ENCODE peak calls at places on chromosomes 13 and 19, in seven cellular contexts. U, X, E, O, Y, R and H are unnamed samples.

GRCh38 chr19:49114630-49115363 is 627 bp downstream of the LIN7B start:
- DNase-seq in O (no peak), Y (peak; percentile 57), E (peak; percentile 78), U (peak; percentile 72), X (peak; percentile 90), R (peak; percentile 70), H (no peak)

GRCh38 chr19:46611791-46612190 is 10.7 kb downstream of the CALM3 start:
- DNase-seq in U (no peak), O (no peak), Y (no peak), X (no peak), R (peak; percentile 13), E (no peak), H (no peak)

GRCh38 chr19:41691268-41691970 is 3.3 kb upstream of the CEACAM7 start:
- DNase-seq in O (no peak), X (no peak), Y (no peak), R (no peak), E (no peak), U (peak; percentile 70), H (no peak)

GRCh38 chr19:13234518-13234917 is 84.3 kb downstream of the IER2 start:
- DNase-seq in Y (peak; percentile 51), E (peak; percentile 85), R (peak; percentile 18), U (peak; percentile 88), X (peak; percentile 44), O (no peak), H (no peak)

GRCh38 chr19:7759156-7759555 is 3.9 kb upstream of the CLEC4M start:
- DNase-seq in R (no peak), E (no peak), U (no peak), O (no peak), Y (no peak), X (no peak), H (no peak)

GRCh38 chr13:102704238-102704750 is 9.4 kb upstream of the METTL21C start:
- DNase-seq in E (no peak), R (no peak), U (no peak), O (no peak), X (no peak), Y (no peak), H (no peak)

GRCh38 chr13:45055902-45056648 is 64.2 kb upstream of the GTF2F2 start:
- DNase-seq in O (no peak), Y (no peak), X (no peak), R (no peak), U (no peak), E (no peak), H (peak; percentile 88)

GRCh38 chr13:40259899-40260298 is 406.5 kb downstream of the FOXO1 start:
- DNase-seq in O (no peak), E (no peak), R (no peak), U (no peak), X (no peak), Y (no peak), H (no peak)

GRCh38 chr13:29569253-29570057 is 26.0 kb downstream of the SLC7A1 start:
- DNase-seq in R (no peak), E (peak; percentile 80), Y (no peak), X (no peak), O (no peak), U (peak; percentile 66), H (no peak)

GRCh38 chr13:20401586-20401957 is 124.1 kb downstream of the CRYL1 start:
- DNase-seq in R (no peak), Y (no peak), O (no peak), X (no peak), U (no peak), E (no peak), H (no peak)

GRCh38 chr13:37701972-37702371 is 103.4 kb upstream of the POSTN start:
- DNase-seq in E (no peak), O (peak; percentile 87), Y (no peak), U (no peak), R (no peak), X (no peak), H (peak; percentile 43)

GRCh38 chr13:23949736-23950135 is 52.4 kb upstream of the C1QTNF9B start:
- DNase-seq in R (no peak), E (no peak), O (no peak), Y (no peak), U (no peak), X (no peak), H (no peak)

GRCh38 chr19:45137179-45137761 is 23.5 kb downstream of the NKPD1 start:
- DNase-seq in X (no peak), O (no peak), R (peak; percentile 70), E (no peak), Y (peak; percentile 55), U (no peak), H (peak; percentile 35)

GRCh38 chr19:29812080-29812880 is 489 bp downstream of the CCNE1 start:
- DNase-seq in E (peak; percentile 67), O (no peak), X (peak; percentile 28), R (peak; percentile 20), Y (no peak), U (peak; percentile 16), H (no peak)

GRCh38 chr19:38879400-38879751 is 1.3 kb upstream of the RINL start:
- DNase-seq in E (no peak), X (no peak), U (no peak), O (no peak), Y (no peak), R (no peak), H (no peak)

GRCh38 chr13:57874530-57874929 is 243.0 kb downstream of the PCDH17 start:
- DNase-seq in U (no peak), R (peak; percentile 21), X (peak; percentile 87), O (no peak), Y (no peak), E (no peak), H (no peak)

GRCh38 chr19:1259206-1259872 is 9.8 kb upstream of the CIRBP start:
- DNase-seq in O (no peak), X (no peak), R (peak; percentile 85), E (no peak), Y (peak; percentile 90), U (peak; percentile 87), H (no peak)

GRCh38 chr19:1258707-1259205 is 10.4 kb downstream of the MIDN start:
- DNase-seq in X (no peak), O (no peak), R (no peak), Y (no peak), U (no peak), E (no peak), H (no peak)

GRCh38 chr19:1260749-1261511 is 8.2 kb upstream of the CIRBP start:
- DNase-seq in Y (peak; percentile 95), R (peak; percentile 97), E (peak; percentile 97), U (peak; percentile 97), O (no peak), X (peak; percentile 98), H (peak; percentile 88)

GRCh38 chr19:1261512-1261862 is 7.6 kb upstream of the CIRBP start:
- DNase-seq in R (no peak), O (no peak), X (no peak), U (no peak), Y (no peak), E (no peak), H (no peak)

GRCh38 chr19:1259873-1260748 is 9.0 kb upstream of the CIRBP start:
- DNase-seq in X (no peak), Y (peak; percentile 74), R (no peak), E (no peak), O (no peak), U (peak; percentile 55), H (no peak)
- H3K4me3 ChIP-seq in X (peak overlapping the region; percentile 43), Y (peak overlapping the region; percentile 48), R (peak overlapping the region; percentile 75), E (no peak overlapping the region), O (peak overlapping the region; percentile 17), U (no peak overlapping the region), H (peak overlapping the region; percentile 6)

GRCh38 chr19:52590728-52591127 is 20.6 kb downstream of the ZNF701 start:
- DNase-seq in U (no peak), O (no peak), E (no peak), Y (no peak), R (no peak), X (no peak), H (no peak)

DNA sequence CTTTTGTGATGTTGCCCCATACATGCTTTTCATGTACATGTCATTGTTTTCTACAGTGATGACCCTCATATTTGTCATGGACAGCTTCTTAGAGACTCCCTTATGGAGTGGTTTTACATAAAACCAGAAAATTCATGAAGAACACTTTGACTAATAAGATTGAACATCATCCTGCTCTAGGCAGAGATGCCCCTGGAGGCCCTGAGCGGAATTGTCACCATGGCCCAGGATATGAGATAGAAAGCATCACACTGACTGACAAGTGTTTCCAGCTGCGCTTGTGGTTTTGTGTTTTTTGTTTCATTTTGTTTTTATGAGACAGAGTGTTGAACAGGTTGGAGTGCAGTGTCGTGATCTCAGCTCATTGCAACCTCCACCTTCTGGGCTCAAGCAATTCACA is 22.2 kb downstream of the ZNF701 start:
- DNase-seq in Y (no peak), U (no peak), R (no peak), X (no peak), E (no peak), O (no peak), H (no peak)
- TF ChIP-seq CTCF in Y (no peak), U (no peak), R (no peak), X (no peak), E (no peak), O (no peak), H (no peak)

GRCh38 chr13:113022391-113023216 is 53.6 kb downstream of the MCF2L start:
- DNase-seq in E (no peak), X (peak; percentile 75), O (no peak), Y (no peak), R (no peak), U (no peak), H (no peak)

GRCh38 chr13:113021391-113021790 is 52.4 kb downstream of the MCF2L start:
- DNase-seq in U (no peak), O (no peak), X (no peak), R (no peak), E (no peak), Y (no peak), H (no peak)

GRCh38 chr13:113020323-113021080 is 51.5 kb downstream of the MCF2L start:
- DNase-seq in Y (no peak), E (no peak), R (no peak), U (no peak), O (no peak), X (no peak), H (no peak)

GRCh38 chr13:113023217-113023597 is 54.2 kb downstream of the MCF2L start:
- DNase-seq in Y (no peak), O (no peak), X (peak; percentile 45), R (peak; percentile 36), E (no peak), U (no peak), H (no peak)

GRCh38 chr13:113021811-113022210 is 52.8 kb downstream of the MCF2L start:
- DNase-seq in O (no peak), Y (no peak), U (no peak), X (no peak), E (no peak), R (no peak), H (no peak)
- H3K4me3 ChIP-seq in O (no peak overlapping the region), Y (no peak overlapping the region), U (no peak overlapping the region), X (no peak overlapping the region), E (no peak overlapping the region), R (no peak overlapping the region), H (no peak overlapping the region)

DNA sequence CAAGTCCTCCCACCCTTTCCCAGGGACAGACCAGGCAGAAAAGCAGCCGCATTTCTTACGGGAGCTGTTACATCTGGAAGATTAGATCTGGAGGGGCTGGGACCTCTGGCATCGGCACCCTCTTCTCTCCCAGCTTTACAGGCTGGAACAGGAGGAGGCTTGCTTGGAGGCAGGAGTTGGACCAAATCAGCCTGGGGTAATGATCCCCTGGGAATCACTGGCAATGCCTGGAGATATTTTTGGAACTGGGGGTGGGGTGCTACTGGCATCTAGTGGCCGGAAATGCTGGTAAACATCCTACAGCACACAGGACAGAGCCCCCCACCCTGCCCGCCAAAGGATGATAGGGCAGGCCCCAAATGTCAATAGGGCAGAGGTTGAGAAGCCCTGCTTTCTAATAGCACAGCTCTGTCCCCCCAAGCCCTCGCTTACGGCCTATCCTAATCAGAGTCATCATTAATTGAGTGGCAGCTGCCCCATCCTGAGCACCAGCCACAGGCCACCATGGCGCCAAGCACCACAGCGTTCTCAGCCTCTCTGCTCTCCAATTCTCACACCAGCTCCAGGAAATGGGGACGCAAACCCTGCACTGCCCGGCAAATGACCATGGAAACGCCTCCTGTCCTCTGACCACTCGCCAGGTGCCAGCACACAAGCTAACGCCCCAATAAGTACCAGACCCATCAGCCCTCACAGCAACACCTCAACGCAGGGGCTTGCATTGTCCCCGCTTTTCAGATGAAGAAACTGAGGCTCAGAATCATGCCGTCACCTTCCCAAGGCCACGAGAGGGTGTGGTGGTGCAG is 20.6 kb downstream of the LRRC4B start:
- DNase-seq in U (no peak), E (no peak), Y (no peak), X (no peak), R (no peak), O (no peak), H (no peak)
- TF ChIP-seq CTCF in U (no peak), E (no peak), Y (no peak), X (no peak), R (peak; percentile 32), O (no peak), H (no peak)